ENCODE peak calls at places on chromosomes 1 and 21, in five cellular contexts. G is MM.1S, Y is HCT116, Z is IMR-90, U is colonic mucosa. P is an unnamed sample.

GRCh38 chr1:9190234-9190633 is 44.3 kb upstream of the H6PD start:
- DNase-seq in G (no peak), Y (no peak), Z (no peak), U (no peak), P (no peak)

GRCh38 chr1:207848234-207848633 is 62.7 kb downstream of the CD34 start:
- DNase-seq in G (no peak), Y (no peak), Z (peak; percentile 59), U (peak; percentile 88), P (peak; percentile 32)

GRCh38 chr1:192580351-192580962 is 4.9 kb downstream of the RGS1 start:
- DNase-seq in G (peak; percentile 51), Y (peak; percentile 42), Z (peak; percentile 68), U (peak; percentile 21), P (peak; percentile 63)

GRCh38 chr1:184150776-184151531 is 99.4 kb downstream of the TSEN15 start:
- DNase-seq in G (no peak), Y (no peak), Z (peak; percentile 36), U (no peak), P (no peak)

GRCh38 chr21:45441431-45442255 is 36.7 kb downstream of the COL18A1 start:
- DNase-seq in G (no peak), Y (no peak), Z (no peak), U (no peak), P (no peak)

GRCh38 chr1:30184393-30185141 is 538.8 kb downstream of the MATN1 start:
- DNase-seq in G (no peak), Y (no peak), Z (no peak), U (no peak), P (no peak)

GRCh38 chr1:176574756-176575155 is 111.8 kb downstream of the PAPPA2 start:
- DNase-seq in G (no peak), Y (no peak), Z (no peak), U (no peak), P (no peak)

GRCh38 chr1:51926171-51926812 is 47.8 kb upstream of the NRDC start:
- DNase-seq in G (peak; percentile 19), Y (no peak), Z (peak; percentile 59), U (no peak), P (no peak)

GRCh38 chr21:14120091-14120734 is 90.5 kb downstream of the LIPI start:
- DNase-seq in G (peak; percentile 58), Y (no peak), Z (peak; percentile 8), U (peak; percentile 49), P (peak; percentile 22)

GRCh38 chr1:224267922-224268321 is 62.0 kb downstream of the NVL start:
- DNase-seq in G (no peak), Y (no peak), Z (no peak), U (no peak), P (no peak)

GRCh38 chr1:167631987-167632680 is 2.1 kb downstream of the RCSD1 start:
- DNase-seq in G (no peak), Y (no peak), Z (no peak), U (no peak), P (no peak)

GRCh38 chr1:167628754-167629515 is 1.1 kb upstream of the RCSD1 start:
- DNase-seq in G (no peak), Y (no peak), Z (no peak), U (no peak), P (no peak)

GRCh38 chr1:167629681-167630567 is at the start of gene RCSD1:
- DNase-seq in G (peak; percentile 82), Y (no peak), Z (no peak), U (no peak), P (peak; percentile 55)

GRCh38 chr1:167631386-167631941 is 1.4 kb downstream of the RCSD1 start:
- DNase-seq in G (no peak), Y (no peak), Z (no peak), U (no peak), P (no peak)

GRCh38 chr1:167630568-167631385 is 745 bp downstream of the RCSD1 start:
- DNase-seq in G (peak; percentile 90), Y (no peak), Z (no peak), U (no peak), P (no peak)
- H3K4me3 ChIP-seq in G (peak overlapping the region; percentile 83), Y (no peak overlapping the region), Z (peak overlapping the region; percentile 28), U (peak overlapping the region; percentile 61), P (peak overlapping the region; percentile 79)

GRCh38 chr1:175511496-175511895 is 231.9 kb downstream of the TNR start:
- DNase-seq in G (no peak), Y (no peak), Z (no peak), U (no peak), P (no peak)
- H3K4me1 ChIP-seq in G (no peaks in the 10 kb centered on the region), Y (no peaks in the 10 kb centered on the region), Z (no peaks in the 10 kb centered on the region), U (no peaks in the 10 kb centered on the region), P (no peaks in the 10 kb centered on the region)

DNA sequence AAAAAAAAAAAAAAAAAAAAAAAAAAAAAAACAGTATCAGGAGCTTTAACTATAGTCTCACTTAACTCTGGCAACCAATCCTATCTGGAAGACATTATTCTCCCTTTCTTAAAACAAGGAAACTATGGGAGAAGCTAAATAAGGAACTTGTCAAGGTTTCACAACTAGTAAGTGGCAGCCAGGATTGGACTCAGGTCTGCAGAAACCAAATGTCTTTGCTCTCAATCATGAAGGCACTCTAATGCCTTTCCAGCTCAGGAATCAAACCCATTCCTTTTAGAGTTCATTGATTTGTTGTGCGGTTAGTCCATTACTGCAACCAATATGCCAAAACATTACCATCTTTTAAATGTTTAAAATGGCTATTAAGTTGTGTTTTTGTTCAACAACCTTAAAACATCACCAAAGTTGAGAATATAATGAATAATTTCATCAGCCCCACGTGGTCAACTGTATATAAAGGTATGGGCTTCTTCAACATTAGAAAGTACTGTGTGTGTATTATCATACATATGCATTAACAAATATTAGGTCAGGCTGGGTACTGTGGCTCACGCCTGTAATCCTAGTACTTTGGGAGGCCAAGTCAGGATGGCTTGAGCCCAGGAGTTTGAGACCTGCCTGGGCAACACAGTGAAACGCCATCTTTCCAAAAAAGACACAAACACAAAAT is 1.5 kb downstream of the EPRS1 start:
- DNase-seq in G (no peak), Y (no peak), Z (no peak), U (no peak), P (peak; percentile 22)
- H3K9ac ChIP-seq in G (peak overlapping the region; percentile 85), Y (peak overlapping the region; percentile 74), Z (peak overlapping the region; percentile 92), U (no peak overlapping the region), P (peak overlapping the region; percentile 91)

DNA sequence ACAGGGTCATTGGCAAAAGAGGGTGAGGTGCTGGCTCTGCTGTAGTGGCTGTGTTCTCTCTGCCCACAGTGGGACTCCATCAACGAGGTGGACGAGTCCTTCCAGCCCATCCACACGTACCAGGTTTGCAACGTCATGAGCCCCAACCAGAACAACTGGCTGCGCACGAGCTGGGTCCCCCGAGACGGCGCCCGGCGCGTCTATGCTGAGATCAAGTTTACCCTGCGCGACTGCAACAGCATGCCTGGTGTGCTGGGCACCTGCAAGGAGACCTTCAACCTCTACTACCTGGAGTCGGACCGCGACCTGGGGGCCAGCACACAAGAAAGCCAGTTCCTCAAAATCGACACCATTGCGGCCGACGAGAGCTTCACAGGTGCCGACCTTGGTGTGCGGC is 12.9 kb downstream of the EPHA8 start:
- DNase-seq in G (no peak), Y (no peak), Z (no peak), U (no peak), P (no peak)
- H3K4me3 ChIP-seq in G (no peak overlapping the region), Y (no peak overlapping the region), Z (no peak overlapping the region), U (no peak overlapping the region), P (no peak overlapping the region)

DNA sequence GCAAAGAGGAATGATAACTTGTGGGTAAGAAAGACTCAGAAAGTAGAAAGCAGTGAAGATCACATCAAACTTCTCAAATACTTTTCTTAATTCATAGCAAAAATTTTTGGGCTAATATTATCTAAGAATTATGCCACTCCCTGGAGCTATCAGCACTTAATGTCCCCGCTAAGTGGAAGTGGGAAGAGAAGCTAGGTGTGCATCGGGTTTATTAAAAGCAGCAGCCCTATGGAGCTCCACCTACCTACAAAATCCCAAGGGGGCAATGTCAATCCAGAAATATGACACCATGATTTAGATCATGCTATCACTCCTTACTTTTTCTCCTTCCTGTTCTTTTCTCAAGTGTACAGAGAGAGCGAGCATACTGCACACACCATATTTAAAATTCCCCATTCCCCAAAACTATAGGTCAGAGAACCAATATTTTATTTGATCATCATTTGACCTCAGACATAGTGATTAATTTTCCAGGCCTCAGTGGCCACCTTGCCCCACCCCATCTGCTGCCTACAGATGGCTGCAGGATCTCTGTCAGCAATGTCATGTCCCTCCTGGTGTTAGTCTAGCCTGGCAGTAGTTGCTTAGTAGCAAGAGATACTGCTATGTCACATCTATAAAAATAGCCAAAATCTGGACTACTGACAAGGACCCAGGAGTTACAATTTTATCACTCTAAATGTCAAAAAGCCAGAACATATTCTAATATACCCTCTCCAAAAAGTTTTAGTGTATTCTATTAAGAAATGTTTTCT is 66.6 kb downstream of the MAP3K21 start:
- DNase-seq in G (no peak), Y (no peak), Z (no peak), U (no peak), P (no peak)
- H3K4me1 ChIP-seq in G (peaks cover 6% of the 10 kb centered on the region), Y (no peaks in the 10 kb centered on the region), Z (no peaks in the 10 kb centered on the region), U (no peaks in the 10 kb centered on the region), P (peaks cover 12% of the 10 kb centered on the region)

P was measured in adipocyte.